ENCODE peak calls at places on chromosomes 4 and X, in five cellular contexts. N is stimulated activated CD4-positive, alpha-beta T cell treated with anti-CD3 and anti-CD28 coated beads, Interleukin-15, amount 100 ng/mL, for 24 hours; Q is kidney; K is epithelial cell of esophagus; R is Kasumi-1. D is an unnamed sample.

GRCh38 chrX:108557594-108557993 is 118.0 kb downstream of the COL4A5 start:
- DNase-seq in N (no peak), Q (no peak), K (no peak), R (no peak), D (peak)

GRCh38 chr4:4613126-4613465 is 71.2 kb upstream of the STX18 start:
- DNase-seq in N (no peak), Q (no peak), K (no peak), R (no peak), D (no peak)

GRCh38 chr4:185127021-185127925 is 15.8 kb upstream of the SLC25A4 start:
- DNase-seq in N (peak), Q (peak), K (peak), R (no peak), D (no peak)

GRCh38 chr4:60656171-60656570 is 544.0 kb upstream of the ADGRL3 start:
- DNase-seq in N (no peak), Q (no peak), K (no peak), R (peak), D (no peak)

GRCh38 chrX:137041329-137041728 is 7.5 kb upstream of the GPR101 start:
- DNase-seq in N (no peak), Q (no peak), K (peak), R (no peak), D (no peak)

GRCh38 chr4:155600246-155600645 is 66.4 kb upstream of the GUCY1A1 start:
- DNase-seq in N (no peak), Q (no peak), K (no peak), R (no peak), D (no peak)

GRCh38 chrX:4550018-4550417 is 836.6 kb upstream of the PRKX start:
- DNase-seq in N (no peak), Q (no peak), K (peak), R (peak), D (no peak)

GRCh38 chr4:41069838-41070237 is 144.5 kb downstream of the APBB2 start:
- DNase-seq in N (no peak), Q (no peak), K (no peak), R (no peak), D (peak)

GRCh38 chr4:89509708-89510269 is 202.2 kb upstream of the GPRIN3 start:
- DNase-seq in N (peak), Q (no peak), K (peak), R (no peak), D (no peak)

GRCh38 chr4:72118017-72118416 is 86.2 kb downstream of the NPFFR2 start:
- DNase-seq in N (no peak), Q (no peak), K (no peak), R (peak), D (no peak)

GRCh38 chrX:103157511-103158316 is 57.2 kb upstream of the BEX4 start:
- DNase-seq in N (peak), Q (no peak), K (peak), R (peak), D (peak)

GRCh38 chrX:100625985-100626491 is 10.6 kb downstream of the TSPAN6 start:
- DNase-seq in N (peak), Q (no peak), K (no peak), R (peak), D (no peak)

GRCh38 chr4:48944659-48945290 is 38.2 kb upstream of the OCIAD2 start:
- DNase-seq in N (peak), Q (no peak), K (peak), R (no peak), D (peak)